ENCODE peak calls at places on chromosomes 2 and 18, in seven cellular contexts. W is NCI-H774, Y is kidney epithelial cell, O is NB4, I is cardiac fibroblast, A is psoas muscle, P is skeletal muscle cell. B is an unnamed sample.

GRCh38 chr18:63271881-63272299 is 47.7 kb downstream of the BCL2 start:
- DNase-seq in W (no peak), Y (no peak), O (peak), I (no peak), A (peak), P (no peak), B (no peak)

GRCh38 chr2:11560806-11561205 is 27.0 kb downstream of the GREB1 start:
- DNase-seq in W (no peak), Y (no peak), O (no peak), I (no peak), A (no peak), P (no peak), B (no peak)

GRCh38 chr2:241540391-241540765 is 18.2 kb upstream of the BOK start:
- DNase-seq in W (no peak), Y (no peak), O (no peak), I (peak), A (peak), P (no peak), B (no peak)

GRCh38 chr2:132670961-132671781 is 1.2 kb upstream of the LYPD1 start:
- DNase-seq in W (no peak), Y (peak), O (no peak), I (peak), A (no peak), P (peak), B (peak)

GRCh38 chr18:57025525-57025924 is 121.4 kb upstream of the BOD1L2 start:
- DNase-seq in W (no peak), Y (no peak), O (no peak), I (no peak), A (no peak), P (peak), B (no peak)

GRCh38 chr2:220144411-220144810 is 517.0 kb downstream of the SLC4A3 start:
- DNase-seq in W (no peak), Y (no peak), O (no peak), I (peak), A (no peak), P (peak), B (peak)

GRCh38 chr2:27710640-27711430 is 47.1 kb downstream of the SLC4A1AP start:
- DNase-seq in W (no peak), Y (no peak), O (peak), I (peak), A (no peak), P (no peak), B (peak)

GRCh38 chr2:50315366-50315765 is 716.6 kb downstream of the NRXN1 start:
- DNase-seq in W (no peak), Y (no peak), O (no peak), I (no peak), A (no peak), P (no peak), B (no peak)

GRCh38 chr2:172052000-172052983 is 33.0 kb upstream of the DLX1 start:
- DNase-seq in W (peak), Y (no peak), O (no peak), I (peak), A (no peak), P (peak), B (peak)

GRCh38 chr2:240250985-240251847 is 110.8 kb upstream of the OTOS start:
- DNase-seq in W (peak), Y (peak), O (peak), I (peak), A (peak), P (peak), B (peak)

GRCh38 chr18:66682855-66683322 is 79.0 kb upstream of the CDH19 start:
- DNase-seq in W (no peak), Y (no peak), O (no peak), I (peak), A (no peak), P (no peak), B (no peak)

GRCh38 chr2:112933261-112933660 is 22.3 kb downstream of the IL37 start:
- DNase-seq in W (no peak), Y (no peak), O (no peak), I (no peak), A (no peak), P (no peak), B (no peak)

GRCh38 chr2:160299540-160299939 is 99.5 kb upstream of the ITGB6 start:
- DNase-seq in W (no peak), Y (no peak), O (peak), I (peak), A (no peak), P (no peak), B (no peak)

GRCh38 chr2:54750040-54750439 is 26.6 kb downstream of the EML6 start:
- DNase-seq in W (no peak), Y (no peak), O (no peak), I (no peak), A (no peak), P (no peak), B (no peak)

GRCh38 chr2:225814554-225814953 is 415.0 kb downstream of the NYAP2 start:
- DNase-seq in W (no peak), Y (no peak), O (no peak), I (no peak), A (no peak), P (no peak), B (no peak)

GRCh38 chr18:14971461-14972185 is 223.7 kb downstream of the ANKRD30B start:
- DNase-seq in W (no peak), Y (no peak), O (no peak), I (no peak), A (no peak), P (no peak), B (peak)